ENCODE peak calls at places on chromosomes 13 and 19, in eight cellular contexts. L is suprapubic skin, A is heart left ventricle, Y is uterus, C is tibial nerve, M is IMR-90, J is gastrocnemius medialis, O is K562. Z is an unnamed sample. For H3K27me3, the result is how much of the 10 kb centered on the place peaks cover.

GRCh38 chr13:43268632-43269031 is 245.2 kb downstream of the DNAJC15 start:
- DNase-seq in L (no peak), A (no peak), Y (no peak), C (no peak), M (no peak), J (no peak), O (no peak), Z (no peak)

GRCh38 chr13:101317986-101318523 is 98.3 kb downstream of the NALCN start:
- DNase-seq in L (no peak), A (no peak), Y (no peak), C (no peak), M (no peak), J (no peak), O (no peak), Z (no peak)

GRCh38 chr13:43405457-43405856 is 381.3 kb downstream of the ENOX1 start:
- DNase-seq in L (no peak), A (no peak), Y (no peak), C (no peak), M (peak), J (no peak), O (no peak), Z (no peak)

GRCh38 chr19:46953955-46954501 is 65.6 kb upstream of the NPAS1 start:
- DNase-seq in L (no peak), A (no peak), Y (no peak), C (no peak), M (no peak), J (no peak), O (no peak), Z (no peak)

GRCh38 chr13:93646247-93646646 is 419.6 kb downstream of the GPC6 start:
- DNase-seq in L (no peak), A (no peak), Y (no peak), C (no peak), M (no peak), J (no peak), O (no peak), Z (no peak)

GRCh38 chr19:6632002-6632621 is 37.8 kb downstream of the TNFSF14 start:
- DNase-seq in L (peak), A (peak), Y (peak), C (peak), M (peak), J (peak), O (peak), Z (peak)

GRCh38 chr19:57348136-57348535 is 2.9 kb upstream of the ZNF304 start:
- DNase-seq in L (no peak), A (no peak), Y (no peak), C (no peak), M (peak), J (peak), O (no peak), Z (no peak)

GRCh38 chr13:100039740-100040139 is 49.2 kb upstream of the PCCA start:
- DNase-seq in L (no peak), A (no peak), Y (no peak), C (no peak), M (peak), J (no peak), O (no peak), Z (no peak)

GRCh38 chr13:32745509-32745908 is 159.3 kb downstream of the PDS5B start:
- DNase-seq in L (no peak), A (no peak), Y (no peak), C (no peak), M (no peak), J (no peak), O (no peak), Z (no peak)

GRCh38 chr13:76885203-76886004 is 801 bp downstream of the KCTD12 start:
- DNase-seq in L (peak), A (peak), Y (peak), C (peak), M (peak), J (peak), O (peak), Z (peak)

GRCh38 chr19:23070353-23070781 is 46.5 kb upstream of the ZNF730 start:
- DNase-seq in L (no peak), A (peak), Y (peak), C (no peak), M (peak), J (no peak), O (peak), Z (no peak)

GRCh38 chr13:53310786-53311185 is 282.2 kb downstream of the OLFM4 start:
- DNase-seq in L (no peak), A (no peak), Y (no peak), C (no peak), M (no peak), J (no peak), O (no peak), Z (no peak)

GRCh38 chr19:31419871-31420430 is 70.7 kb upstream of the TSHZ3 start:
- DNase-seq in L (no peak), A (no peak), Y (no peak), C (no peak), M (no peak), J (no peak), O (no peak), Z (no peak)

GRCh38 chr13:29730253-29730652 is 120.2 kb downstream of the UBL3 start:
- DNase-seq in L (no peak), A (no peak), Y (no peak), C (no peak), M (no peak), J (no peak), O (no peak), Z (no peak)

DNA sequence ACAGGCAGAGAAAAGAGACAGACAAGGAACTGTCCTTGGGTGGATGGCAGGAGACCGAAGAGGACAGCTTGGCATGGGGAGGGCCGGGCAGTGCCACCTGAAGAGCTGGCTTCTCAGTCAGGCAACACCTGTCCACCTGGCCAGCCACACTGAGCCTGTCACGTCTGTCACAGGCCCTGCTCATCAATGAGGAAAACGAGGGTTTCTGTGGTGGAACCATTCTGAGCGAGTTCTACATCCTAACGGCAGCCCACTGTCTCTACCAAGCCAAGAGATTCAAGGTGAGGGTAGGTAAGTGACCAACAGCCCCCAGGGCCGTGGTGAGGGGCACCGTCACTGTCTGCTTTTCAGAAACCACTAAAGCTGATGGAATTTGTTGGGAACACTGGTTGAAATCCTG is 11.2 kb upstream of the PROZ start:
- DNase-seq in L (no peak), A (no peak), Y (no peak), C (no peak), M (no peak), J (no peak), O (no peak), Z (no peak)
- H3K27me3 ChIP-seq in L (under half), A (under half), Y (under half), C (under half), M (under half), J (under half), O (under half), Z (under half)

GRCh38 chr19:33176670-33177416 is 17.3 kb upstream of the LRP3 start:
- DNase-seq in L (peak), A (peak), Y (peak), C (peak), M (peak), J (peak), O (peak), Z (peak)
- TF ChIP-seq POLR2A in L (no peak), A (peak), Y (peak), C (peak), M (peak), J (peak), O (peak), Z (peak)

GRCh38 chr13:60080871-60081270 is 82.9 kb downstream of the DIAPH3 start:
- DNase-seq in L (no peak), A (no peak), Y (no peak), C (no peak), M (no peak), J (no peak), O (no peak), Z (no peak)
- H3K4me3 ChIP-seq in L (no peak), A (no peak), Y (no peak), C (no peak), M (no peak), J (no peak), O (no peak), Z (no peak)

GRCh38 chr13:110418944-110419343 is 111.9 kb downstream of the COL4A2 start:
- DNase-seq in L (no peak), A (peak), Y (no peak), C (no peak), M (no peak), J (no peak), O (no peak), Z (no peak)

GRCh38 chr13:110419946-110420345 is 112.9 kb downstream of the COL4A2 start:
- DNase-seq in L (no peak), A (no peak), Y (no peak), C (no peak), M (no peak), J (no peak), O (no peak), Z (no peak)

GRCh38 chr13:110421061-110421460 is 114.0 kb downstream of the COL4A2 start:
- DNase-seq in L (no peak), A (no peak), Y (no peak), C (no peak), M (no peak), J (no peak), O (no peak), Z (no peak)

GRCh38 chr13:110420626-110421025 is 113.5 kb downstream of the COL4A2 start:
- DNase-seq in L (no peak), A (no peak), Y (no peak), C (no peak), M (no peak), J (no peak), O (no peak), Z (no peak)

DNA sequence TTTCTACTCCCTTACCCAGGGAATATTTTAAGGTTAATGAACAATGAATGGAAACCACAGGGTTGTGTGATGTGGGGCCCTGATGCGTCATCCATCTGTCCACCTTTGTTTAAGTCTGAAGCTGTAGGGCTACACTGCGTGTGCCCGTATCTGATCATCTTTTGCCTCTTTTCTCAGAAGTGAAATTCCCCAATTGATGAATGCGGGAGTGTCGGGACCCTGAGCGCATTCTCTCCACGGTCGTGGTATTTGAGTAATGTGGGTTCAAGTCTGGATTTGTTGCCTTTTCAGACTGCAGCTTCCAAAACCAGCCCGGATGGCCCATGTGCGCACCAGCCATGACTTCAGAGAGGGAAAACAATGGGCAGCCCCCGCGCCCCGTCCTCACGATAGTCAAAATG is 112.3 kb downstream of the COL4A2 start:
- DNase-seq in L (no peak), A (no peak), Y (no peak), C (no peak), M (no peak), J (no peak), O (no peak), Z (no peak)
- H3K27me3 ChIP-seq in L (under half), A (under half), Y (under half), C (under half), M (under half), J (under half), O (under half), Z (under half)

DNA sequence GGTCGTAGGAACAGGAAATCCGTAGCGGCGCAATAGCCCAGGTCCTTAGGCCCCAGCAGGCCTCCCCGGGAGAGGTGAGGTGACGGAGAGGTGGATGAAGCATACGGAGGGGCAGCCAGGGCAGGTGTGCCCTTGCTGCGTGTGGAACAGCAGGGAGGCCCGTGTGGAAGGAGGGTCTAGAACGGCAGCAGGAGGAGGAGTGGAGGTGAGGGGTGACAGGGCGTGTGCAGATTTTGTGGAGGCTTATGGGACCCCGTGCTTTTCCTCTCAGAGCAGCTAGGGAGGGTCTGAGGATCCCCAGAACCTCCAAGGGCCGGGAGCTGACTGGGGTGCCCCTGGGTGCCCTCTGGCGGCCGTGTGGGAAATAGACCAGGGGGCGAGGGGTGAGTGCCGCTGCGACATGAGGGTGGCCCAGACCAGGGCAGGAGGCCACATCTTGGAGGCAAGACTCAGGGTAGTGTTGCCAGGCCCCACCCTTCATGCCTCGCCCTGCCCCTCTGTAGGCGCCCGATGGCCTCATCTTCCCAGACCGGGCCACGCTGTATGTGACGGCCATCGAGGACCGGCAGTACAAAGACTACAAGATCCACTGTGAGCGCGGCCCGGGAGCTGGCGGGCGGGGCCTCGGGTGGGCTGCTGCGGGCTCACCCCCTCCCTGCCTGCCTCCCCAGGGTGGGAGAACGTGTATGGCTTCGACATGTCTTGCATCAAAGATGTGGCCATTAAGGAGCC is 5.0 kb upstream of the ADM5 start:
- DNase-seq in L (no peak), A (no peak), Y (no peak), C (no peak), M (no peak), J (no peak), O (peak), Z (no peak)
- TF ChIP-seq POLR2A in L (no peak), A (no peak), Y (no peak), C (no peak), M (no peak), J (no peak), O (peak), Z (no peak)

GRCh38 chr13:46170268-46170667 is 11.7 kb downstream of the LCP1 start:
- DNase-seq in L (no peak), A (no peak), Y (no peak), C (no peak), M (no peak), J (no peak), O (no peak), Z (peak)
- H3K4me3 ChIP-seq in L (no peak), A (peak), Y (no peak), C (no peak), M (no peak), J (no peak), O (no peak), Z (no peak)